ENCODE peak calls at places on chromosomes 2 and 18, in eight cellular contexts. I, F, J, X, V, D, T and E are unnamed samples.

GRCh38 chr2:95530734-95531133 is 46.2 kb upstream of the TRIM43B start:
- DNase-seq in I (no peak), F (no peak), J (no peak), X (no peak), V (peak; percentile 79), D (no peak), T (no peak), E (peak; percentile 54)

GRCh38 chr2:121755237-121756111 is at the start of gene TSN:
- DNase-seq in I (peak; percentile 97), F (peak; percentile 94), J (peak; percentile 96), X (peak; percentile 95), V (peak; percentile 97), D (peak; percentile 100), T (peak; percentile 97), E (peak; percentile 97)

GRCh38 chr2:183105402-183106134 is 18.7 kb upstream of the NUP35 start:
- DNase-seq in I (no peak), F (no peak), J (no peak), X (no peak), V (peak; percentile 39), D (no peak), T (no peak), E (no peak)

GRCh38 chr2:210169871-210170441 is 1.3 kb downstream of the KANSL1L start:
- DNase-seq in I (no peak), F (no peak), J (no peak), X (no peak), V (peak; percentile 92), D (no peak), T (no peak), E (peak; percentile 40)

GRCh38 chr2:147331790-147332419 is 512.9 kb upstream of the ACVR2A start:
- DNase-seq in I (peak; percentile 40), F (peak; percentile 14), J (no peak), X (no peak), V (peak; percentile 30), D (no peak), T (peak; percentile 59), E (peak; percentile 21)

GRCh38 chr2:133262888-133263287 is 305.4 kb downstream of the NCKAP5 start:
- DNase-seq in I (no peak), F (no peak), J (no peak), X (no peak), V (peak; percentile 63), D (no peak), T (no peak), E (no peak)

GRCh38 chr18:79809482-79810192 is 11.9 kb downstream of the KCNG2 start:
- DNase-seq in I (no peak), F (no peak), J (no peak), X (no peak), V (no peak), D (no peak), T (no peak), E (no peak)

GRCh38 chr2:202945-203344 is 60.9 kb downstream of the SH3YL1 start:
- DNase-seq in I (no peak), F (no peak), J (no peak), X (no peak), V (no peak), D (no peak), T (no peak), E (no peak)

GRCh38 chr2:20635698-20636584 is 15.0 kb downstream of the HS1BP3 start:
- DNase-seq in I (peak; percentile 75), F (peak; percentile 76), J (no peak), X (peak; percentile 52), V (peak; percentile 80), D (peak; percentile 92), T (peak; percentile 46), E (peak; percentile 93)

GRCh38 chr18:24300703-24301102 is 96.9 kb downstream of the OSBPL1A start:
- DNase-seq in I (no peak), F (no peak), J (no peak), X (no peak), V (no peak), D (no peak), T (no peak), E (no peak)

GRCh38 chr2:133787207-133787606 is 218.9 kb upstream of the NCKAP5 start:
- DNase-seq in I (no peak), F (no peak), J (no peak), X (no peak), V (peak; percentile 86), D (no peak), T (no peak), E (peak; percentile 61)

GRCh38 chr2:8315766-8316165 is 366.1 kb upstream of the ID2 start:
- DNase-seq in I (no peak), F (no peak), J (no peak), X (no peak), V (no peak), D (no peak), T (no peak), E (peak; percentile 69)

GRCh38 chr2:126698376-126698775 is 42.4 kb downstream of the GYPC start:
- DNase-seq in I (no peak), F (no peak), J (no peak), X (no peak), V (no peak), D (no peak), T (no peak), E (no peak)

GRCh38 chr2:211085056-211085680 is 528.8 kb downstream of the CPS1 start:
- DNase-seq in I (no peak), F (peak; percentile 41), J (no peak), X (no peak), V (peak; percentile 67), D (no peak), T (no peak), E (no peak)

GRCh38 chr2:71064110-71064611 is 4.3 kb upstream of the NAGK start:
- DNase-seq in I (no peak), F (no peak), J (no peak), X (no peak), V (no peak), D (no peak), T (no peak), E (no peak)

GRCh38 chr2:219308142-219309093 is 783 bp downstream of the PTPRN start:
- DNase-seq in I (peak; percentile 82), F (no peak), J (peak; percentile 46), X (peak; percentile 52), V (peak; percentile 64), D (peak; percentile 88), T (peak; percentile 74), E (peak; percentile 80)

GRCh38 chr2:16308816-16309215 is 356.8 kb downstream of the CYRIA start:
- DNase-seq in I (no peak), F (no peak), J (no peak), X (no peak), V (no peak), D (no peak), T (no peak), E (no peak)

GRCh38 chr18:42548493-42548892 is 567.0 kb downstream of the RIT2 start:
- DNase-seq in I (no peak), F (no peak), J (no peak), X (no peak), V (no peak), D (no peak), T (no peak), E (no peak)

GRCh38 chr2:43648979-43649701 is 12.1 kb downstream of the PLEKHH2 start:
- DNase-seq in I (no peak), F (no peak), J (no peak), X (no peak), V (no peak), D (no peak), T (no peak), E (no peak)

GRCh38 chr18:72878561-72878960 is 10.8 kb upstream of the NETO1 start:
- DNase-seq in I (no peak), F (no peak), J (no peak), X (no peak), V (no peak), D (no peak), T (no peak), E (no peak)

GRCh38 chr2:53230691-53231090 is 536.9 kb upstream of the CHAC2 start:
- DNase-seq in I (no peak), F (no peak), J (no peak), X (no peak), V (no peak), D (no peak), T (no peak), E (no peak)

GRCh38 chr2:20675701-20676352 is 8.9 kb downstream of the GDF7 start:
- DNase-seq in I (no peak), F (no peak), J (no peak), X (peak; percentile 70), V (no peak), D (no peak), T (no peak), E (no peak)

GRCh38 chr2:174662459-174662858 is 64.9 kb upstream of the WIPF1 start:
- DNase-seq in I (no peak), F (no peak), J (no peak), X (no peak), V (peak; percentile 78), D (no peak), T (no peak), E (peak; percentile 79)

GRCh38 chr2:17539993-17540812 is at the start of gene VSNL1:
- DNase-seq in I (no peak), F (peak; percentile 46), J (no peak), X (no peak), V (peak; percentile 39), D (peak; percentile 86), T (no peak), E (peak; percentile 33)

GRCh38 chr2:167249197-167249596 is 360.9 kb downstream of the XIRP2 start:
- DNase-seq in I (no peak), F (no peak), J (no peak), X (no peak), V (peak; percentile 48), D (no peak), T (no peak), E (no peak)

GRCh38 chr2:99481941-99482340 is 7.9 kb downstream of the REV1 start:
- DNase-seq in I (no peak), F (no peak), J (no peak), X (no peak), V (peak; percentile 25), D (no peak), T (no peak), E (no peak)

GRCh38 chr2:219497495-219498279 is 1.0 kb upstream of the GMPPA start:
- DNase-seq in I (peak; percentile 55), F (peak; percentile 31), J (no peak), X (no peak), V (peak; percentile 86), D (peak; percentile 98), T (peak; percentile 35), E (peak; percentile 92)

GRCh38 chr18:55607763-55608162 is 19.8 kb upstream of the TCF4 start:
- DNase-seq in I (no peak), F (no peak), J (no peak), X (no peak), V (no peak), D (no peak), T (no peak), E (no peak)

GRCh38 chr2:238967031-238967977 is 119.4 kb downstream of the TWIST2 start:
- DNase-seq in I (no peak), F (no peak), J (no peak), X (no peak), V (no peak), D (no peak), T (no peak), E (no peak)

GRCh38 chr2:221596192-221596591 is 24.1 kb upstream of the EPHA4 start:
- DNase-seq in I (no peak), F (no peak), J (no peak), X (no peak), V (peak; percentile 61), D (no peak), T (no peak), E (peak; percentile 48)

GRCh38 chr2:190947711-190948251 is 66.2 kb downstream of the STAT1 start:
- DNase-seq in I (no peak), F (no peak), J (no peak), X (peak; percentile 1), V (peak; percentile 76), D (no peak), T (no peak), E (peak; percentile 29)

GRCh38 chr2:69177063-69177771 is 164.2 kb downstream of the ANTXR1 start:
- DNase-seq in I (no peak), F (peak; percentile 39), J (no peak), X (no peak), V (peak; percentile 96), D (peak; percentile 78), T (no peak), E (peak; percentile 88)